ENCODE peak calls at places on chromosome 21, in four cellular contexts. T is uterus, P is tibial nerve, V is DND-41. E is an unnamed sample.

GRCh38 chr21:24456358-24456757 is 1150.9 kb downstream of the MRPL39 start:
- DNase-seq in T (no peak), P (no peak), V (no peak), E (no peak)

GRCh38 chr21:41706263-41706639 is 60.6 kb downstream of the RIPK4 start:
- DNase-seq in T (no peak), P (no peak), V (no peak), E (no peak)

GRCh38 chr21:36699546-36700294 is 805 bp downstream of the SIM2 start:
- DNase-seq in T (no peak), P (no peak), V (no peak), E (no peak)

GRCh38 chr21:42695324-42696025 is 42.1 kb downstream of the PDE9A start:
- DNase-seq in T (peak; percentile 53), P (peak; percentile 28), V (no peak), E (no peak)

GRCh38 chr21:43703068-43703880 is 15.7 kb upstream of the PDXK start:
- DNase-seq in T (no peak), P (no peak), V (no peak), E (peak; percentile 34)

GRCh38 chr21:43719748-43720538 is 1.0 kb downstream of the PDXK start:
- DNase-seq in T (no peak), P (no peak), V (no peak), E (no peak)

GRCh38 chr21:16752109-16752508 is 760.7 kb upstream of the CXADR start:
- DNase-seq in T (no peak), P (no peak), V (no peak), E (no peak)

GRCh38 chr21:36120304-36120902 is 14.5 kb upstream of the CBR3 start:
- DNase-seq in T (no peak), P (no peak), V (no peak), E (no peak)

GRCh38 chr21:41501919-41502318 is 6.0 kb downstream of the TMPRSS2 start:
- DNase-seq in T (no peak), P (no peak), V (no peak), E (no peak)

GRCh38 chr21:33661146-33661545 is 18.8 kb downstream of the ITSN1 start:
- DNase-seq in T (no peak), P (no peak), V (no peak), E (no peak)

GRCh38 chr21:42039911-42040351 is 29.8 kb upstream of the ZBTB21 start:
- DNase-seq in T (peak; percentile 36), P (no peak), V (no peak), E (no peak)

GRCh38 chr21:27425574-27425973 is 458.7 kb upstream of the ADAMTS5 start:
- DNase-seq in T (peak; percentile 45), P (no peak), V (peak; percentile 28), E (no peak)

GRCh38 chr21:41763398-41763931 is 3.4 kb downstream of the RIPK4 start:
- DNase-seq in T (no peak), P (no peak), V (no peak), E (no peak)

GRCh38 chr21:43992121-43992520 is 20.0 kb upstream of the TRAPPC10 start:
- DNase-seq in T (no peak), P (no peak), V (no peak), E (no peak)

GRCh38 chr21:37101384-37101783 is 28.3 kb downstream of the TTC3 start:
- DNase-seq in T (no peak), P (no peak), V (no peak), E (no peak)

GRCh38 chr21:37915941-37916794 is at the start of gene KCNJ6:
- DNase-seq in T (no peak), P (no peak), V (no peak), E (no peak)

GRCh38 chr21:38804617-38805281 is 980 bp upstream of the ETS2 start:
- DNase-seq in T (peak; percentile 72), P (peak; percentile 50), V (peak; percentile 22), E (no peak)

GRCh38 chr21:32569261-32570230 is 15.8 kb downstream of the TCP10L start:
- DNase-seq in T (peak; percentile 84), P (peak; percentile 85), V (peak; percentile 88), E (peak; percentile 82)
- H3K27ac ChIP-seq in T (peak overlapping the region; percentile 92), P (peak overlapping the region; percentile 68), V (peak overlapping the region; percentile 65), E (peak overlapping the region; percentile 21)

DNA sequence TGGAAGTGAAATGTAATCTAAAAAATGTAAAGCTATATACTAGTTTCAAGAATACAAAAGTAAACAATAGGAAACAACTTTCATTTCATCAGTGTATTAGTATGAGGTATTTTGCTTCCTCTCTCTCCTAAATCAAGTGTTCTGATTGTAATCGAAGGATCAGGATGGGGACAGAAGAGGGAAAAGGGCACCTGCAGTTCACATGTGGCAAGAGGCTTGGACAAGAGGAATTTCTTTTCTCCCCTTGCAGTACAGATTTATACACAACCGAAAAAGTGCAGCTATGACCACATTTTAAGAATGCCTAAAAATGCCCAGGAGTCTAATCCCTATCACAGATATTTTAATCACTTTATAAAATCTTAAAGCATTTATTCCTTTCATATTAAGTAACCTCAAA is 63.7 kb downstream of the NRIP1 start:
- DNase-seq in T (no peak), P (no peak), V (no peak), E (no peak)
- H3K4me1 ChIP-seq in T (no peaks in the 10 kb centered on the region), P (no peaks in the 10 kb centered on the region), V (peaks cover 20% of the 10 kb centered on the region), E (peaks cover 13% of the 10 kb centered on the region)

GRCh38 chr21:45920824-45921600 is 60.6 kb upstream of the COL6A1 start:
- DNase-seq in T (no peak), P (no peak), V (no peak), E (no peak)
- H3K27ac ChIP-seq in T (no peak overlapping the region), P (no peak overlapping the region), V (no peak overlapping the region), E (no peak overlapping the region)

GRCh38 chr21:45542667-45543370 is 579 bp upstream of the SLC19A1 start:
- DNase-seq in T (peak; percentile 36), P (no peak), V (no peak), E (no peak)
- H3K4me1 ChIP-seq in T (peaks cover 7% of the 10 kb centered on the region), P (no peaks in the 10 kb centered on the region), V (peaks cover 43% of the 10 kb centered on the region), E (peaks cover 10% of the 10 kb centered on the region)

GRCh38 chr21:25835397-25835796 is 100.6 kb downstream of the GABPA start:
- DNase-seq in T (no peak), P (no peak), V (no peak), E (no peak)
- H3K27ac ChIP-seq in T (no peak overlapping the region), P (no peak overlapping the region), V (no peak overlapping the region), E (no peak overlapping the region)

GRCh38 chr21:34793471-34793870 is 124.7 kb downstream of the CLIC6 start:
- DNase-seq in T (no peak), P (no peak), V (no peak), E (no peak)
- H3K4me1 ChIP-seq in T (peaks cover 4% of the 10 kb centered on the region), P (no peaks in the 10 kb centered on the region), V (no peaks in the 10 kb centered on the region), E (no peaks in the 10 kb centered on the region)